ENCODE peak calls at places on chromosomes 3 and 15, in five cellular contexts. J, P, D, M and B are unnamed samples.

GRCh38 chr3:195750797-195751520 is 30.2 kb downstream of the MUC20 start:
- DNase-seq in M (no peak), P (no peak), D (no peak), J (no peak), B (no peak)

GRCh38 chr3:79278681-79279080 is 489.1 kb downstream of the ROBO1 start:
- DNase-seq in D (no peak), J (no peak), M (no peak), P (no peak), B (no peak)

GRCh38 chr15:74050127-74050526 is 32.2 kb downstream of the GOLGA6A start:
- DNase-seq in D (no peak), P (no peak), M (no peak), J (no peak), B (no peak)

GRCh38 chr3:196886175-196886574 is 18.5 kb downstream of the SENP5 start:
- DNase-seq in J (no peak), D (no peak), P (no peak), M (no peak), B (no peak)

GRCh38 chr3:13770390-13771169 is 109.3 kb downstream of the WNT7A start:
- DNase-seq in P (no peak), J (no peak), M (no peak), D (no peak), B (no peak)

GRCh38 chr3:183123891-183124290 is 24.6 kb upstream of the MCCC1 start:
- DNase-seq in J (no peak), M (no peak), D (no peak), P (no peak), B (peak)

GRCh38 chr3:119690043-119690656 is 12.7 kb upstream of the CFAP91 start:
- DNase-seq in J (no peak), D (no peak), M (no peak), P (peak), B (peak)

GRCh38 chr15:73617910-73618309 is 15.3 kb downstream of the NPTN start:
- DNase-seq in J (no peak), P (no peak), M (no peak), D (no peak), B (no peak)

GRCh38 chr15:51331141-51331540 is 7.3 kb downstream of the CYP19A1 start:
- DNase-seq in P (peak), J (no peak), M (no peak), D (no peak), B (no peak)

GRCh38 chr3:169657351-169658124 is 6.0 kb downstream of the MECOM start:
- DNase-seq in J (no peak), P (peak), M (no peak), D (no peak), B (no peak)

GRCh38 chr3:151864423-151865101 is 8.9 kb upstream of the SUCNR1 start:
- DNase-seq in P (peak), M (no peak), D (peak), J (no peak), B (peak)

GRCh38 chr3:64190517-64191515 is 34.5 kb downstream of the PRICKLE2 start:
- DNase-seq in J (no peak), M (no peak), D (no peak), P (peak), B (peak)

GRCh38 chr15:60589728-60590127 is 110.8 kb upstream of the ICE2 start:
- DNase-seq in M (no peak), J (no peak), P (no peak), D (no peak), B (no peak)

GRCh38 chr3:195542691-195543641 is at the start of gene PPP1R2:
- DNase-seq in D (peak), P (peak), M (peak), J (peak), B (peak)

GRCh38 chr3:156626104-156626503 is 48.3 kb upstream of the TIPARP start:
- DNase-seq in D (no peak), J (peak), P (no peak), M (no peak), B (peak)

GRCh38 chr15:76752549-76752948 is 152.6 kb downstream of the SCAPER start:
- DNase-seq in J (no peak), M (no peak), D (no peak), P (no peak), B (no peak)

GRCh38 chr15:82739086-82739485 is 29.4 kb upstream of the AP3B2 start:
- DNase-seq in D (no peak), P (no peak), J (no peak), M (no peak), B (no peak)

GRCh38 chr15:72751751-72752455 is 31.7 kb downstream of the ADPGK start:
- DNase-seq in P (peak), M (no peak), D (no peak), J (no peak), B (no peak)

GRCh38 chr15:39130556-39131379 is 450.1 kb upstream of the THBS1 start:
- DNase-seq in J (no peak), P (peak), M (no peak), D (no peak), B (no peak)

GRCh38 chr3:15341030-15341726 is 8.8 kb upstream of the SH3BP5 start:
- DNase-seq in J (no peak), P (no peak), D (no peak), M (no peak), B (no peak)

GRCh38 chr3:117656391-117656790 is 946.8 kb downstream of the TUSC7 start:
- DNase-seq in D (no peak), M (no peak), P (no peak), J (no peak), B (no peak)

GRCh38 chr3:141959921-141960554 is 83.6 kb downstream of the ATP1B3 start:
- DNase-seq in J (no peak), D (peak), P (peak), M (no peak), B (peak)

GRCh38 chr3:74124716-74125115 is 489.7 kb downstream of the CNTN3 start:
- DNase-seq in M (no peak), D (no peak), J (no peak), P (no peak), B (no peak)

GRCh38 chr3:72548992-72549391 is 299.3 kb downstream of the SHQ1 start:
- DNase-seq in M (no peak), J (no peak), D (no peak), P (no peak), B (no peak)

GRCh38 chr15:38647683-38648082 is 83.1 kb upstream of the RASGRP1 start:
- DNase-seq in M (no peak), D (peak), P (peak), J (peak), B (peak)

GRCh38 chr3:87025636-87026035 is 34.7 kb upstream of the VGLL3 start:
- DNase-seq in J (no peak), D (no peak), P (no peak), M (no peak), B (no peak)

GRCh38 chr3:146390967-146391366 is 78.4 kb downstream of the PLSCR2 start:
- DNase-seq in P (peak), J (no peak), D (no peak), M (no peak), B (peak)

GRCh38 chr3:46812237-46812791 is 50.9 kb downstream of the MYL3 start:
- DNase-seq in M (peak), P (peak), D (no peak), J (peak), B (peak)

GRCh38 chr3:11499144-11499543 is 144.6 kb downstream of the VGLL4 start:
- DNase-seq in P (peak), J (peak), D (no peak), M (no peak), B (peak)

GRCh38 chr3:135760581-135760980 is 204.9 kb upstream of the PPP2R3A start:
- DNase-seq in P (no peak), M (no peak), J (no peak), D (no peak), B (no peak)

GRCh38 chr15:31605467-31605931 is 278.9 kb downstream of the KLF13 start:
- DNase-seq in M (no peak), J (peak), D (no peak), P (peak), B (peak)

GRCh38 chr15:70101459-70102113 is 3.9 kb upstream of the TLE3 start:
- DNase-seq in M (peak), J (no peak), D (peak), P (peak), B (peak)

GRCh38 chr3:23735062-23735461 is 70.7 kb upstream of the UBE2E1 start:
- DNase-seq in D (no peak), J (no peak), P (peak), M (no peak), B (no peak)

GRCh38 chr3:48301814-48302194 is 31.7 kb downstream of the SPINK8 start:
- DNase-seq in P (peak), D (peak), J (no peak), M (no peak), B (peak)

GRCh38 chr3:127547761-127548605 is 42.5 kb downstream of the TPRA1 start:
- DNase-seq in P (peak), M (peak), D (peak), J (no peak), B (peak)

GRCh38 chr3:29683306-29683993 is 402.6 kb downstream of the RBMS3 start:
- DNase-seq in M (no peak), D (no peak), J (no peak), P (peak), B (peak)

GRCh38 chr3:125431391-125431790 is 56.3 kb upstream of the ZNF148 start:
- DNase-seq in D (no peak), P (peak), J (no peak), M (no peak), B (no peak)

DNA sequence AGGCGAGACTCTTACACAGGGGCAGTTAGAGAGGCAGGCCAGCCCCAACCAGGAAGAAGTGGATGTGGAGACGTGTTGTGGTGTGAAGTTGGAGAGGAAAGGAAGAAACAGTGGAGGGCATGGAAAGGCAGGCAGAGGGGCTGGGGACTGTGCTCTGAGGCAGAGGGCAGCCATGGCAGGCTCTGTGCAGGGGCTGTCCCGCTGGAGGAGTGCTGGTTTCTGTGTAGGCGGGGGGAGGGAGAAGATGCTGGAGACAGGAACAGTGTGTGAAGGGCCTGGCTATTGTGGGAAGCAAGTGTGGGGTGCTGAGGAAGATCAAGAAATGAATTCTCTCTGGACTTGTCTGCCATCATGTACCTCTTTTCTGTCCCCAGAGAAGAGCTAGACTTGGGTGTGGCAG is 21.0 kb downstream of the SNAPC5 start:
- DNase-seq in P (no peak), J (no peak), M (no peak), D (no peak), B (no peak)
- TF ChIP-seq CTCF in P (no peak), J (no peak), M (no peak), D (no peak), B (no peak)

DNA sequence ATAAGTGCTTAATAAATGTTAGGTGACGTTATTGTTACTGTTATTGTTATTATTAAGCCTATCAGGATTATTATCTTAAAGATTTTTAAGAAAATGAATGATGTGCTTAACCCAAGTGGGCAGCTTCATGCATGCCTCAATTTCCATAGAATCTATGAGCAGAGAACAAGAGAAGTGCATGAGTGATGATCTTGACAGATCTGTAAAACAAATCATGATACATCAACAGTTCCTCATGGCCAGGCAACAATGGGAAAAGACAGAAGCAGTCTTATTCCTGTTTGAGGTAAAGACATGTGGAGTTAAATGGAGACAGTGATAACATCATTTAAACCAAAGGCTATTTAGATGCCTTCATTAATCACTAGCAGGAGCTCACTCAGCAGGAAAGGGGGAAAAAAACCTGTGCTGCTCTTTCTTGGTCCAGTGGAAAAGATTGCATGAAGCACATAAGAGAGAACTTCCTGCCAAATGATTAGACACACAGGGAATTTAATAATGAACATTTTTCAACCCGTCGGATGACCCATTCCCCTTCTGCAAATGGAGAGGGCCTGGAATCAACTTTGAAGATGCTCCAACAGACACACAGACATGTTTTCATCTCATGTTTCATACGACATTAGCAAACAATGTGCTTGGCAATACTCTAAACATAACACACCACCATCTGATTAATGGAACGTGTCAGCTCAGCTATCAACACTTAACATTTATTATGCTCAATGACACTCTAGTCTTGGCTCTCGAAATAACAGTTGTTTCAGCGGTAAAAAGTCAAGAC is 212.2 kb upstream of the LRRN1 start:
- DNase-seq in P (no peak), M (no peak), D (no peak), J (no peak), B (no peak)
- TF ChIP-seq CTCF in P (no peak), M (no peak), D (no peak), J (no peak), B (no peak)

GRCh38 chr3:50652709-50653108 is 22.0 kb upstream of the DOCK3 start:
- DNase-seq in J (no peak), D (no peak), P (peak), M (no peak), B (peak)
- TF ChIP-seq CTCF in J (peak), D (peak), P (peak), M (peak), B (peak)

DNA sequence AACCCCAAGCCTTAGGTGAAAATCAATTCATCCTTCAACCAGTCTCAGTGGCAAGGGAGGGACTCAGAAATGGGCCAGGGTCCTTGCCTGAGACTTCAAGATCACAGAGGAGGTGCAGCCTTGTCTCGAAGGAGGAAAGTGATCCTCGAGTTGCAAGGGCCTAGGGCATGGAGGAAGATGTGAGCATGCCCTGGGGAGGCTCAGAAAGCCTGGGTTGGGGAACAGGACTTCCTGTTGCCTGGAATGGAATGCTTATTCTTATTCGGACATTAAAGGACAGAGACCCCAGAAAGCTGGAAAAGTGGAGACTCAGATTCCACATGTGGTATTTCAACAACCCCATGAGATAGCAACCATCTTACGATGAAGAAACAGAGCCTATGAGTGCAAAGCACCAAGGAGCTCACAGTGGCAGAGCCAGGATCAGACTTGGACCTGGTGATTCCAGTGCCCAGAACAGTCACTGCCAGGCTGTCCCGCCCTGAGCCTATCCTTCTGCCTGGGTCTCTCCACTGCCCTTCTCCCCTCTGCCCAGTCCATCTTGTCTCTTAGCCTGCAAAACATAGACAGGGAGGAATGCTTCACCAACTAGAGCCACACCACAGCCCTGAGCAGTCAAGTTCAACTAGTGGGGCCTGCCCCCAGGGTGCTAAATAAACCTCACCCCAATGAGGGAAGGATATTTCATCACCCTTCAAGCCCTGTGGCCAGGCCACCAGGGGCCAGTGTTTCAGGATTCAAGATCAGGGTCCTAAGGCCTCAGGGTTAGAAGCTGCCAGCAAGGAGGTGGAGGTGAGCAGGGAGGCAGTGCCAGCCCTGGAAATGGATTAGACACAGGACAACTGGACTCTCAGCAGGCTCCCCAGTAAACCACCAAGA is 21.9 kb downstream of the DAPK2 start:
- DNase-seq in J (no peak), D (no peak), M (no peak), P (peak), B (peak)
- TF ChIP-seq CTCF in J (no peak), D (peak), M (no peak), P (no peak), B (no peak)

GRCh38 chr15:71128939-71129562 is 13.8 kb downstream of the THSD4 start:
- DNase-seq in D (no peak), M (no peak), J (no peak), P (no peak), B (no peak)

GRCh38 chr15:71124937-71125755 is 9.9 kb downstream of the THSD4 start:
- DNase-seq in P (no peak), M (no peak), D (no peak), J (no peak), B (no peak)

GRCh38 chr15:71127083-71127482 is 11.8 kb downstream of the THSD4 start:
- DNase-seq in P (no peak), D (no peak), J (no peak), M (no peak), B (no peak)

GRCh38 chr15:71129660-71130059 is 14.4 kb downstream of the THSD4 start:
- DNase-seq in J (no peak), D (no peak), M (no peak), P (no peak), B (no peak)

DNA sequence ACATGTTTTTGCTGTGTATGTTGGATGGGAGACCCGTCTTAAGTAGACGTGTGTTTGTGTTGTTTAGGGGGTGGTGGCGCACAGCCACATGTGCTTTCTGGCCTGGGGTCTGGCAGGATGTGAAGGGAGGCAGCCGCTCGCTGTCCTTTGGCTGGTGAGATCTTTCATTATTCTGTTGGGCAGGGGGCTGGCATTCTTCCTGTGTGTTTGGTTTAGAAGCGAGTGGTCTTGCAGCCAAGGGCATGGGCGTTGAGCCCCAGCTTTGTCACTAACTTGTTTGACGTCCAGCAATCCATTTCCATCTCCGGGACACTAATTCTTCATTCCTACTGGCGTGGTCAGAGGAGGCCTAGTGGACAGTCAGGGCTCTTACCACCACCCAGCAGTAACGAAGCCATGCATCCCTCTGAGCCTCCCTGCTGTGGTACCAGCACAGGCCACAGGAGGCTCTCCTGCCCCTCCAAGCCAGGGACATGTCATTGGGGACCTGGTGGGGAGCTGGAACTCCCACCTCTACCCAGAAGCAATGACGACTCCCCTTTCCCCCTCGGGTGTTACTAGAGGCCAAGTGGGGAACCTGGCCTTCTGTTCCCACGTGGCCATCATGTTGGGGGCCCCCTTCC is 10.7 kb downstream of the THSD4 start:
- DNase-seq in J (no peak), P (no peak), D (no peak), M (no peak), B (no peak)
- TF ChIP-seq CTCF in J (peak), P (peak), D (peak), M (peak), B (no peak)

DNA sequence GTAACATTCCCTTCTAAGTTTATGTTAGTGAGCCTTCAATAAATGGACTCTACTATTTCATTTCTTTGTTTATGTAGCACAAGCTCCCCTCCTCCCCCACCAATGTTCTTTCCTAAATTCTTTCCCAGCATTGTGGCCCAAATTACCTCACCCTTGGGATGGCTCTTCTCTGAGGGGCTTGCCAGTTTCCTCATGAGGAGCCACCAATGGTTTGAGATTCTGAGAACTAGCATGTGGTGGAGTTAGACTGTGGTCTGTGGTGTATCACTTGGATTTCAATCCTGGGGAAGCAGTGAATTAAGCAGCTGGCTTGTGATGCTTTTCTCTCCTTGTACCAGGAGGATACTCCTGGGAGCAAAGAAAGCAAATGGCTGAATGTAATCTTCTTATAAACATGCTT is 50.0 kb upstream of the NPHP3 start:
- DNase-seq in D (no peak), M (no peak), P (no peak), J (no peak), B (no peak)
- TF ChIP-seq CTCF in D (no peak), M (no peak), P (no peak), J (no peak), B (no peak)